ENCODE peak calls at places on chromosomes 3 and 15, in nine cellular contexts. One of them, this sample, is unnamed. For H3K4me1 and H3K9me3, the result is how much of the 10 kb centered on the place peaks cover.

GRCh38 chr3:188021502-188022040 is 132.4 kb upstream of the LPP start:
- DNase-seq in endothelial cell of umbilical vein: peak
- DNase-seq in transverse colon: no peak
- DNase-seq in HCT116: no peak
- DNase-seq in CD8-positive, alpha-beta memory T cell: no peak
- DNase-seq in H9: no peak
- DNase-seq in uterus: no peak
- DNase-seq in mucosa of descending colon: no peak
- DNase-seq in CD4-positive, alpha-beta memory T cell: no peak
- DNase-seq in this sample: no peak

GRCh38 chr3:188559856-188560255 is 405.9 kb downstream of the LPP start:
- DNase-seq in endothelial cell of umbilical vein: no peak
- DNase-seq in transverse colon: no peak
- DNase-seq in HCT116: no peak
- DNase-seq in CD8-positive, alpha-beta memory T cell: no peak
- DNase-seq in H9: no peak
- DNase-seq in uterus: no peak
- DNase-seq in mucosa of descending colon: no peak
- DNase-seq in CD4-positive, alpha-beta memory T cell: no peak
- DNase-seq in this sample: no peak

GRCh38 chr15:26352406-26352805 is 420.5 kb downstream of the GABRB3 start:
- DNase-seq in endothelial cell of umbilical vein: no peak
- DNase-seq in transverse colon: no peak
- DNase-seq in HCT116: no peak
- DNase-seq in CD8-positive, alpha-beta memory T cell: no peak
- DNase-seq in H9: no peak
- DNase-seq in uterus: no peak
- DNase-seq in mucosa of descending colon: no peak
- DNase-seq in CD4-positive, alpha-beta memory T cell: no peak
- DNase-seq in this sample: no peak

GRCh38 chr3:20054549-20054987 is 14.3 kb downstream of the KAT2B start:
- DNase-seq in endothelial cell of umbilical vein: peak
- DNase-seq in transverse colon: peak
- DNase-seq in HCT116: peak
- DNase-seq in CD8-positive, alpha-beta memory T cell: peak
- DNase-seq in H9: no peak
- DNase-seq in uterus: no peak
- DNase-seq in mucosa of descending colon: no peak
- DNase-seq in CD4-positive, alpha-beta memory T cell: peak
- DNase-seq in this sample: peak

GRCh38 chr3:79864077-79864476 is 96.3 kb upstream of the ROBO1 start:
- DNase-seq in endothelial cell of umbilical vein: peak
- DNase-seq in transverse colon: no peak
- DNase-seq in HCT116: no peak
- DNase-seq in CD8-positive, alpha-beta memory T cell: no peak
- DNase-seq in H9: no peak
- DNase-seq in uterus: no peak
- DNase-seq in mucosa of descending colon: no peak
- DNase-seq in CD4-positive, alpha-beta memory T cell: no peak
- DNase-seq in this sample: no peak

GRCh38 chr3:50630916-50631315 is 14.0 kb downstream of the MAPKAPK3 start:
- DNase-seq in endothelial cell of umbilical vein: no peak
- DNase-seq in transverse colon: no peak
- DNase-seq in HCT116: no peak
- DNase-seq in CD8-positive, alpha-beta memory T cell: no peak
- DNase-seq in H9: no peak
- DNase-seq in uterus: no peak
- DNase-seq in mucosa of descending colon: no peak
- DNase-seq in CD4-positive, alpha-beta memory T cell: no peak
- DNase-seq in this sample: no peak

GRCh38 chr3:66271231-66271630 is 50.4 kb downstream of the SLC25A26 start:
- DNase-seq in endothelial cell of umbilical vein: no peak
- DNase-seq in transverse colon: no peak
- DNase-seq in HCT116: no peak
- DNase-seq in CD8-positive, alpha-beta memory T cell: no peak
- DNase-seq in H9: no peak
- DNase-seq in uterus: no peak
- DNase-seq in mucosa of descending colon: no peak
- DNase-seq in CD4-positive, alpha-beta memory T cell: no peak
- DNase-seq in this sample: no peak

GRCh38 chr3:153379516-153379915 is 217.5 kb downstream of the RAP2B start:
- DNase-seq in endothelial cell of umbilical vein: no peak
- DNase-seq in transverse colon: no peak
- DNase-seq in HCT116: no peak
- DNase-seq in CD8-positive, alpha-beta memory T cell: no peak
- DNase-seq in H9: no peak
- DNase-seq in uterus: no peak
- DNase-seq in mucosa of descending colon: no peak
- DNase-seq in CD4-positive, alpha-beta memory T cell: no peak
- DNase-seq in this sample: no peak

GRCh38 chr3:17003457-17003856 is 118.7 kb downstream of the PLCL2 start:
- DNase-seq in endothelial cell of umbilical vein: no peak
- DNase-seq in transverse colon: no peak
- DNase-seq in HCT116: no peak
- DNase-seq in CD8-positive, alpha-beta memory T cell: no peak
- DNase-seq in H9: no peak
- DNase-seq in uterus: no peak
- DNase-seq in mucosa of descending colon: no peak
- DNase-seq in CD4-positive, alpha-beta memory T cell: no peak
- DNase-seq in this sample: no peak

GRCh38 chr3:187165144-187165543 is 25.8 kb upstream of the RPL39L start:
- DNase-seq in endothelial cell of umbilical vein: peak
- DNase-seq in transverse colon: peak
- DNase-seq in HCT116: peak
- DNase-seq in CD8-positive, alpha-beta memory T cell: peak
- DNase-seq in H9: peak
- DNase-seq in uterus: no peak
- DNase-seq in mucosa of descending colon: no peak
- DNase-seq in CD4-positive, alpha-beta memory T cell: peak
- DNase-seq in this sample: no peak

GRCh38 chr15:91291673-91292072 is 191.6 kb downstream of the SV2B start:
- DNase-seq in endothelial cell of umbilical vein: no peak
- DNase-seq in transverse colon: no peak
- DNase-seq in HCT116: peak
- DNase-seq in CD8-positive, alpha-beta memory T cell: no peak
- DNase-seq in H9: peak
- DNase-seq in uterus: no peak
- DNase-seq in mucosa of descending colon: no peak
- DNase-seq in CD4-positive, alpha-beta memory T cell: no peak
- DNase-seq in this sample: no peak

DNA sequence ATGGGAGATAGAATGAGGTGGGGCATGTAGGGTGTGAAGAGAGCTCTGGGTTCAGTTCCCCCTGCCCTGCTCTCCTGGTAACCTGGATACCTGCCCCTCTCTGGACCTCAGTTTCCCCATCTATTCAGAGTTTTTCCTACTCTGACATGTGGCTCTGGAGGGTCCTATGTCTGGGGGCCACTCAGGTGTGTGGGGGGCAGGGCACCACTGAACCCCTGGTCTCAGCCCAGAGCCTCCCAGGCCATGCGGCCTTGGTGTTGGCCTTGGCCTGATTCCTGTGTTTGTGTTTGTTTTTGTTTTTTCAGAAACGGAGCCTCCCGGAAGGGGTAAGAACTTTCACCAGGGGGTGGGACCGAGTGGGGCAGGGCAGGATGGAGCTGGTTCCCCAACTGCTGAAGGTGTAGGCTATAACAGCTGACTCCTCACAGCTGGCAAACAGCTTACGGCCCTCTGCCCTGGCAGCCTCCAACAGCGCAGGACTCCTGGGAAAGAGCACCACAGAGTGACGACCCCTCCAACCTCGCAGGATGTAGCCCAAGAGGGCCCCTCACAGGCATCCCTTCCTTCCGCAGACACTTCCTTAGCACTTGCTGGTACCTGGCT is 803 bp downstream of the ITIH3 start:
- DNase-seq in endothelial cell of umbilical vein: no peak
- DNase-seq in transverse colon: no peak
- DNase-seq in HCT116: no peak
- DNase-seq in CD8-positive, alpha-beta memory T cell: no peak
- DNase-seq in H9: no peak
- DNase-seq in uterus: no peak
- DNase-seq in mucosa of descending colon: no peak
- DNase-seq in CD4-positive, alpha-beta memory T cell: no peak
- DNase-seq in this sample: no peak
- H3K4me1 ChIP-seq in endothelial cell of umbilical vein: under half
- H3K4me1 ChIP-seq in transverse colon: under half
- H3K4me1 ChIP-seq in HCT116: under half
- H3K4me1 ChIP-seq in CD8-positive, alpha-beta memory T cell: under half
- H3K4me1 ChIP-seq in H9: under half
- H3K4me1 ChIP-seq in uterus: under half
- H3K4me1 ChIP-seq in mucosa of descending colon: under half
- H3K4me1 ChIP-seq in CD4-positive, alpha-beta memory T cell: under half
- H3K4me1 ChIP-seq in this sample: under half

DNA sequence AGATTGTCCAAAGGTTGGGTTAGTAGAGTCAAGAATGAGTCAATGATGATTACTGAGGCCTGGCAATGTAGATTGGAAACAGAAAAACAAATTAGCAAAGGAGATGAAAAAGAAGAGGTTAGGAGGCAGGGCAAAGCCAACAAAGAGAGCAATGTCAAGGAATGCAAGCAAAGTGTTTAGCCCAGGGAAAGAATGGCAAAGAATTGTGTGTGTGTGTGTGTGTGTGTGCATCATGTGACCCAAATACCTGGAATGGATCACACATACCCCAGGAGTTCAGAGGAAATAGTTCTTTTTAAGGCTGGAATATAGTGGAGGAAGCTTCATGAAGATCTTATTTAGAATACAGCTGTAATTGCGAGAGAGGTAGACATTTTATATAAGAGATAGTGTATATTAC is 831.7 kb upstream of the ARPP21 start:
- DNase-seq in endothelial cell of umbilical vein: no peak
- DNase-seq in transverse colon: no peak
- DNase-seq in HCT116: no peak
- DNase-seq in CD8-positive, alpha-beta memory T cell: no peak
- DNase-seq in H9: no peak
- DNase-seq in uterus: no peak
- DNase-seq in mucosa of descending colon: no peak
- DNase-seq in CD4-positive, alpha-beta memory T cell: no peak
- DNase-seq in this sample: no peak
- H3K9me3 ChIP-seq in endothelial cell of umbilical vein: under half
- H3K9me3 ChIP-seq in transverse colon: under half
- H3K9me3 ChIP-seq in HCT116: under half
- H3K9me3 ChIP-seq in CD8-positive, alpha-beta memory T cell: under half
- H3K9me3 ChIP-seq in H9: under half
- H3K9me3 ChIP-seq in uterus: under half
- H3K9me3 ChIP-seq in mucosa of descending colon: under half
- H3K9me3 ChIP-seq in CD4-positive, alpha-beta memory T cell: under half
- H3K9me3 ChIP-seq in this sample: under half

GRCh38 chr15:92921215-92922131 is 21.3 kb downstream of the CHD2 start:
- DNase-seq in endothelial cell of umbilical vein: peak
- DNase-seq in transverse colon: no peak
- DNase-seq in HCT116: peak
- DNase-seq in CD8-positive, alpha-beta memory T cell: no peak
- DNase-seq in H9: no peak
- DNase-seq in uterus: no peak
- DNase-seq in mucosa of descending colon: no peak
- DNase-seq in CD4-positive, alpha-beta memory T cell: no peak
- DNase-seq in this sample: no peak
- H3K4me1 ChIP-seq in endothelial cell of umbilical vein: under half
- H3K4me1 ChIP-seq in transverse colon: half or more
- H3K4me1 ChIP-seq in HCT116: under half
- H3K4me1 ChIP-seq in CD8-positive, alpha-beta memory T cell: half or more
- H3K4me1 ChIP-seq in H9: under half
- H3K4me1 ChIP-seq in uterus: under half
- H3K4me1 ChIP-seq in mucosa of descending colon: half or more
- H3K4me1 ChIP-seq in CD4-positive, alpha-beta memory T cell: half or more
- H3K4me1 ChIP-seq in this sample: half or more

GRCh38 chr15:19956124-19956796 is 585.3 kb downstream of the GOLGA6L6 start:
- DNase-seq in endothelial cell of umbilical vein: no peak
- DNase-seq in transverse colon: no peak
- DNase-seq in HCT116: no peak
- DNase-seq in CD8-positive, alpha-beta memory T cell: no peak
- DNase-seq in H9: no peak
- DNase-seq in uterus: no peak
- DNase-seq in mucosa of descending colon: no peak
- DNase-seq in CD4-positive, alpha-beta memory T cell: no peak
- DNase-seq in this sample: no peak
- H3K9me3 ChIP-seq in endothelial cell of umbilical vein: under half
- H3K9me3 ChIP-seq in transverse colon: under half
- H3K9me3 ChIP-seq in HCT116: under half
- H3K9me3 ChIP-seq in CD8-positive, alpha-beta memory T cell: under half
- H3K9me3 ChIP-seq in H9: half or more
- H3K9me3 ChIP-seq in uterus: under half
- H3K9me3 ChIP-seq in mucosa of descending colon: under half
- H3K9me3 ChIP-seq in CD4-positive, alpha-beta memory T cell: under half
- H3K9me3 ChIP-seq in this sample: under half

GRCh38 chr15:80495406-80495942 is 91.3 kb downstream of the ARNT2 start:
- DNase-seq in endothelial cell of umbilical vein: no peak
- DNase-seq in transverse colon: no peak
- DNase-seq in HCT116: no peak
- DNase-seq in CD8-positive, alpha-beta memory T cell: no peak
- DNase-seq in H9: no peak
- DNase-seq in uterus: no peak
- DNase-seq in mucosa of descending colon: no peak
- DNase-seq in CD4-positive, alpha-beta memory T cell: no peak
- DNase-seq in this sample: no peak
- H3K4me1 ChIP-seq in endothelial cell of umbilical vein: under half
- H3K4me1 ChIP-seq in transverse colon: under half
- H3K4me1 ChIP-seq in HCT116: under half
- H3K4me1 ChIP-seq in CD8-positive, alpha-beta memory T cell: under half
- H3K4me1 ChIP-seq in H9: under half
- H3K4me1 ChIP-seq in uterus: under half
- H3K4me1 ChIP-seq in mucosa of descending colon: under half
- H3K4me1 ChIP-seq in CD4-positive, alpha-beta memory T cell: under half
- H3K4me1 ChIP-seq in this sample: under half

GRCh38 chr3:97872209-97873042 is 50.6 kb downstream of the CRYBG3 start:
- DNase-seq in endothelial cell of umbilical vein: peak
- DNase-seq in transverse colon: no peak
- DNase-seq in HCT116: no peak
- DNase-seq in CD8-positive, alpha-beta memory T cell: peak
- DNase-seq in H9: no peak
- DNase-seq in uterus: peak
- DNase-seq in mucosa of descending colon: no peak
- DNase-seq in CD4-positive, alpha-beta memory T cell: peak
- DNase-seq in this sample: no peak
- H3K9me3 ChIP-seq in endothelial cell of umbilical vein: under half
- H3K9me3 ChIP-seq in transverse colon: under half
- H3K9me3 ChIP-seq in HCT116: under half
- H3K9me3 ChIP-seq in CD8-positive, alpha-beta memory T cell: under half
- H3K9me3 ChIP-seq in H9: under half
- H3K9me3 ChIP-seq in uterus: under half
- H3K9me3 ChIP-seq in mucosa of descending colon: under half
- H3K9me3 ChIP-seq in CD4-positive, alpha-beta memory T cell: under half
- H3K9me3 ChIP-seq in this sample: under half

GRCh38 chr15:78167227-78167888 is 18.2 kb downstream of the IDH3A start:
- DNase-seq in endothelial cell of umbilical vein: no peak
- DNase-seq in transverse colon: no peak
- DNase-seq in HCT116: no peak
- DNase-seq in CD8-positive, alpha-beta memory T cell: no peak
- DNase-seq in H9: no peak
- DNase-seq in uterus: no peak
- DNase-seq in mucosa of descending colon: no peak
- DNase-seq in CD4-positive, alpha-beta memory T cell: peak
- DNase-seq in this sample: no peak
- H3K4me1 ChIP-seq in endothelial cell of umbilical vein: under half
- H3K4me1 ChIP-seq in transverse colon: under half
- H3K4me1 ChIP-seq in HCT116: under half
- H3K4me1 ChIP-seq in CD8-positive, alpha-beta memory T cell: under half
- H3K4me1 ChIP-seq in H9: under half
- H3K4me1 ChIP-seq in uterus: under half
- H3K4me1 ChIP-seq in mucosa of descending colon: under half
- H3K4me1 ChIP-seq in CD4-positive, alpha-beta memory T cell: under half
- H3K4me1 ChIP-seq in this sample: under half

DNA sequence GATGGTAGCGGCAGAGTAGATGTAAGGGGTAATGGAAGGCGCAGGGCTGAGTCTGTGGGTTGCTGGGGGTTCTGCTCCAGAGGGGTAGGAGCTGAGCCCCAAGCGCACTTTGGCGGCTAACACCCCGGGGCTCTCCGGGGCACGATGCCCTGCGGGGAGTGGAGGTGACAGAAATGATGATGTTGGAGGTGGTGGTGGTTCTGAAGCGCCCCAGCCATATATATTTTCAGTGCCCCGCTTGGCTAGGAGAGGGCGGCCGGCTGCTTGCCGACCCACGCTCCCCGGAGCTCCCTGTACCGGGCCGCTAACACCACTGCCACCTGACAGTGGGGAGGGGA is 9.7 kb downstream of the ZIC4 start:
- DNase-seq in endothelial cell of umbilical vein: no peak
- DNase-seq in transverse colon: no peak
- DNase-seq in HCT116: no peak
- DNase-seq in CD8-positive, alpha-beta memory T cell: no peak
- DNase-seq in H9: no peak
- DNase-seq in uterus: no peak
- DNase-seq in mucosa of descending colon: no peak
- DNase-seq in CD4-positive, alpha-beta memory T cell: no peak
- DNase-seq in this sample: no peak
- H3K9me3 ChIP-seq in endothelial cell of umbilical vein: under half
- H3K9me3 ChIP-seq in transverse colon: under half
- H3K9me3 ChIP-seq in HCT116: under half
- H3K9me3 ChIP-seq in CD8-positive, alpha-beta memory T cell: under half
- H3K9me3 ChIP-seq in H9: under half
- H3K9me3 ChIP-seq in uterus: under half
- H3K9me3 ChIP-seq in mucosa of descending colon: under half
- H3K9me3 ChIP-seq in CD4-positive, alpha-beta memory T cell: under half
- H3K9me3 ChIP-seq in this sample: under half